ENCODE peak calls at places on chromosomes 6 and 20, in six cellular contexts. E, X, Q, G, I and Y are unnamed samples.

GRCh38 chr6:106339334-106340029 is 13.9 kb upstream of the ATG5 start:
- DNase-seq in Q (peak; percentile 63), E (peak; percentile 60), I (peak; percentile 24), G (peak; percentile 59), X (peak; percentile 48), Y (peak; percentile 84)

GRCh38 chr6:5989141-5989723 is 17.5 kb downstream of the NRN1 start:
- DNase-seq in Q (no peak), X (no peak), E (no peak), I (no peak), G (no peak), Y (no peak)

GRCh38 chr20:57698191-57698866 is 11.5 kb downstream of the PMEPA1 start:
- DNase-seq in X (no peak), I (peak; percentile 91), E (no peak), G (no peak), Q (no peak), Y (no peak)

GRCh38 chr6:12578097-12578496 is 138.5 kb upstream of the PHACTR1 start:
- DNase-seq in E (no peak), X (no peak), I (no peak), Q (no peak), G (no peak), Y (no peak)

GRCh38 chr20:47272893-47273590 is 83.5 kb downstream of the ZMYND8 start:
- DNase-seq in I (peak; percentile 20), G (peak; percentile 54), Q (peak; percentile 64), X (peak; percentile 96), E (peak; percentile 66), Y (peak; percentile 80)

GRCh38 chr6:131061771-131062160 is 1.3 kb downstream of the EPB41L2 start:
- DNase-seq in Q (no peak), I (no peak), E (no peak), X (no peak), G (no peak), Y (no peak)

GRCh38 chr6:16324622-16325225 is 86.3 kb downstream of the GMPR start:
- DNase-seq in Q (no peak), I (no peak), X (no peak), E (no peak), G (no peak), Y (no peak)

GRCh38 chr6:52754443-52754842 is 8.8 kb downstream of the GSTA2 start:
- DNase-seq in E (no peak), Q (no peak), I (no peak), X (no peak), G (no peak), Y (no peak)

GRCh38 chr6:12516070-12516469 is 200.5 kb upstream of the PHACTR1 start:
- DNase-seq in I (no peak), Q (no peak), X (no peak), G (no peak), E (no peak), Y (no peak)

GRCh38 chr20:63191400-63191799 is 24.5 kb downstream of the YTHDF1 start:
- DNase-seq in I (no peak), X (no peak), E (no peak), Q (peak; percentile 78), G (no peak), Y (no peak)

GRCh38 chr20:35578469-35578868 is 36.6 kb downstream of the ERGIC3 start:
- DNase-seq in I (no peak), E (no peak), Q (no peak), G (no peak), X (no peak), Y (no peak)

GRCh38 chr20:45049904-45050471 is 50.9 kb downstream of the KCNS1 start:
- DNase-seq in Q (no peak), E (no peak), I (no peak), G (no peak), X (no peak), Y (no peak)

GRCh38 chr20:63502671-63503172 is 3.8 kb upstream of the EEF1A2 start:
- DNase-seq in I (no peak), X (no peak), Q (peak; percentile 42), E (no peak), G (no peak), Y (peak; percentile 30)

GRCh38 chr6:46983007-46983411 is 59.1 kb downstream of the ADGRF1 start:
- DNase-seq in E (no peak), X (no peak), Q (no peak), I (no peak), G (no peak), Y (peak; percentile 35)

GRCh38 chr6:13077117-13077516 is 251.2 kb downstream of the TBC1D7 start:
- DNase-seq in X (no peak), E (no peak), G (no peak), I (no peak), Q (no peak), Y (no peak)

GRCh38 chr20:44435630-44436335 is 39.9 kb upstream of the TTPAL start:
- DNase-seq in X (no peak), Q (no peak), E (no peak), I (no peak), G (no peak), Y (no peak)

GRCh38 chr6:88813045-88813444 is 150.4 kb downstream of the RNGTT start:
- DNase-seq in G (no peak), I (no peak), Q (no peak), X (no peak), E (no peak), Y (peak; percentile 4)

GRCh38 chr20:37360515-37361115 is 14.7 kb downstream of the SRC start:
- DNase-seq in I (no peak), E (no peak), X (no peak), Q (no peak), G (no peak), Y (no peak)

GRCh38 chr6:170270984-170271593 is 19.8 kb downstream of the DLL1 start:
- DNase-seq in X (no peak), I (no peak), Q (no peak), E (no peak), G (no peak), Y (no peak)

GRCh38 chr6:158459726-158460125 is 100.2 kb upstream of the TMEM181 start:
- DNase-seq in E (no peak), I (no peak), X (no peak), G (no peak), Q (no peak), Y (no peak)

GRCh38 chr6:16286151-16286522 is 47.8 kb downstream of the GMPR start:
- DNase-seq in X (no peak), E (peak; percentile 88), G (peak; percentile 52), Q (peak; percentile 1), I (no peak), Y (peak; percentile 85)

GRCh38 chr6:160791981-160792418 is 90.0 kb downstream of the PLG start:
- DNase-seq in Q (no peak), E (no peak), I (no peak), G (no peak), X (no peak), Y (no peak)

GRCh38 chr6:138239774-138240173 is 21.5 kb upstream of the PBOV1 start:
- DNase-seq in Q (no peak), X (no peak), G (no peak), E (no peak), I (no peak), Y (no peak)

GRCh38 chr20:34891166-34892062 is 15.0 kb downstream of the ACSS2 start:
- DNase-seq in X (no peak), E (no peak), G (no peak), I (no peak), Q (no peak), Y (no peak)

GRCh38 chr6:3403244-3404154 is 53.4 kb downstream of the SLC22A23 start:
- DNase-seq in X (no peak), E (no peak), Q (no peak), I (no peak), G (no peak), Y (peak; percentile 58)

GRCh38 chr20:53331151-53331973 is 262.3 kb downstream of the ZNF217 start:
- DNase-seq in Q (no peak), X (peak; percentile 10), E (no peak), I (no peak), G (peak; percentile 74), Y (peak; percentile 55)

GRCh38 chr20:19605759-19606158 is 152.3 kb upstream of the RIN2 start:
- DNase-seq in X (no peak), G (no peak), E (no peak), I (no peak), Q (no peak), Y (no peak)

GRCh38 chr6:168373389-168373788 is 53.8 kb upstream of the DACT2 start:
- DNase-seq in G (no peak), E (no peak), Q (no peak), X (no peak), I (no peak), Y (no peak)

GRCh38 chr6:2806664-2807063 is 35.0 kb downstream of the SERPINB1 start:
- DNase-seq in G (no peak), X (no peak), E (no peak), I (no peak), Q (no peak), Y (no peak)

GRCh38 chr6:21022343-21023107 is 488.3 kb downstream of the CDKAL1 start:
- DNase-seq in G (no peak), X (no peak), Q (peak; percentile 65), I (peak; percentile 48), E (no peak), Y (peak; percentile 31)